ENCODE peak calls at places on chromosome 11, in seven cellular contexts. U is fibroblast of lung, X is psoas muscle, Q is heart left ventricle, T is mesenchymal stem cell, J is pancreas, S is aorta. B is an unnamed sample.
A peak's percentile ranks its signal among the peaks of the same experiment; 100 is the strongest.

GRCh38 chr11:59206635-59207034 is 6.1 kb downstream of the MPEG1 start:
- DNase-seq in U (peak; percentile 38), X (no peak), Q (no peak), T (peak; percentile 46), J (no peak), S (no peak), B (peak; percentile 29)

GRCh38 chr11:45468265-45468856 is 182.2 kb upstream of the SYT13 start:
- DNase-seq in U (peak; percentile 45), X (no peak), Q (no peak), T (peak; percentile 68), J (no peak), S (no peak), B (no peak)

GRCh38 chr11:14584595-14584994 is 59.0 kb upstream of the PDE3B start:
- DNase-seq in U (no peak), X (no peak), Q (no peak), T (no peak), J (no peak), S (no peak), B (no peak)

GRCh38 chr11:87339416-87339815 is 301.7 kb downstream of the TMEM135 start:
- DNase-seq in U (no peak), X (no peak), Q (no peak), T (no peak), J (no peak), S (no peak), B (no peak)

GRCh38 chr11:504053-504993 is 2.7 kb downstream of the RNH1 start:
- DNase-seq in U (peak; percentile 58), X (peak; percentile 52), Q (no peak), T (no peak), J (no peak), S (peak; percentile 71), B (peak; percentile 83)

GRCh38 chr11:71138737-71139425 is 113.5 kb downstream of the SHANK2 start:
- DNase-seq in U (no peak), X (no peak), Q (no peak), T (no peak), J (no peak), S (no peak), B (no peak)

GRCh38 chr11:45678962-45679361 is 13.5 kb upstream of the CHST1 start:
- DNase-seq in U (no peak), X (no peak), Q (no peak), T (no peak), J (no peak), S (no peak), B (no peak)

GRCh38 chr11:69060005-69060404 is 11.3 kb downstream of the TPCN2 start:
- DNase-seq in U (no peak), X (no peak), Q (peak; percentile 34), T (no peak), J (no peak), S (no peak), B (peak; percentile 11)

GRCh38 chr11:8312966-8313365 is 49.3 kb upstream of the LMO1 start:
- DNase-seq in U (no peak), X (no peak), Q (no peak), T (no peak), J (peak; percentile 50), S (no peak), B (no peak)

GRCh38 chr11:86785576-86785975 is 14.8 kb upstream of the PRSS23 start:
- DNase-seq in U (no peak), X (no peak), Q (no peak), T (no peak), J (no peak), S (no peak), B (no peak)

GRCh38 chr11:33521384-33521783 is 179.2 kb downstream of the C11orf91 start:
- DNase-seq in U (no peak), X (no peak), Q (no peak), T (no peak), J (no peak), S (no peak), B (no peak)

GRCh38 chr11:78063440-78064181 is at the start of gene THRSP:
- DNase-seq in U (no peak), X (no peak), Q (no peak), T (no peak), J (no peak), S (no peak), B (peak; percentile 27)

GRCh38 chr11:81331611-81332205 is 1402.0 kb downstream of the FAM181B start:
- DNase-seq in U (no peak), X (no peak), Q (no peak), T (no peak), J (no peak), S (no peak), B (no peak)

GRCh38 chr11:113577356-113578163 is 102.4 kb upstream of the DRD2 start:
- DNase-seq in U (no peak), X (no peak), Q (no peak), T (no peak), J (no peak), S (no peak), B (no peak)

GRCh38 chr11:68021167-68021787 is 9.2 kb upstream of the NDUFS8 start:
- DNase-seq in U (no peak), X (no peak), Q (peak; percentile 54), T (no peak), J (no peak), S (no peak), B (no peak)

GRCh38 chr11:8247312-8247711 is 16.4 kb downstream of the LMO1 start:
- DNase-seq in U (no peak), X (no peak), Q (no peak), T (no peak), J (peak; percentile 81), S (peak; percentile 43), B (no peak)

GRCh38 chr11:133040289-133040893 is 491.9 kb downstream of the OPCML start:
- DNase-seq in U (no peak), X (no peak), Q (no peak), T (no peak), J (no peak), S (no peak), B (no peak)

GRCh38 chr11:27635567-27636037 is 64.7 kb downstream of the BDNF start:
- DNase-seq in U (peak; percentile 1), X (no peak), Q (no peak), T (no peak), J (no peak), S (no peak), B (no peak)

GRCh38 chr11:66891849-66892660 is 35.2 kb downstream of the LRFN4 start:
- DNase-seq in U (peak; percentile 97), X (peak; percentile 61), Q (peak; percentile 32), T (peak; percentile 94), J (no peak), S (peak; percentile 68), B (no peak)

GRCh38 chr11:114619659-114620173 is 24.1 kb upstream of the NXPE4 start:
- DNase-seq in U (no peak), X (no peak), Q (no peak), T (no peak), J (no peak), S (no peak), B (no peak)
- H3K9me3 ChIP-seq in U (no peaks in the 10 kb centered on the region), X (peaks cover 7% of the 10 kb centered on the region), Q (peaks cover 11% of the 10 kb centered on the region), T (peaks cover 13% of the 10 kb centered on the region), J (no peaks in the 10 kb centered on the region), S (no peaks in the 10 kb centered on the region), B (no peaks in the 10 kb centered on the region)

GRCh38 chr11:60932605-60933346 is 8.5 kb downstream of the TMEM132A start:
- DNase-seq in U (no peak), X (no peak), Q (no peak), T (no peak), J (no peak), S (no peak), B (no peak)
- H3K27ac ChIP-seq in U (no peak overlapping the region), X (no peak overlapping the region), Q (no peak overlapping the region), T (no peak overlapping the region), J (no peak overlapping the region), S (no peak overlapping the region), B (no peak overlapping the region)

GRCh38 chr11:3050386-3051325 is 6.6 kb downstream of the CARS1 start:
- DNase-seq in U (no peak), X (no peak), Q (no peak), T (no peak), J (no peak), S (no peak), B (peak; percentile 11)

GRCh38 chr11:3052109-3052479 is 5.1 kb downstream of the CARS1 start:
- DNase-seq in U (no peak), X (no peak), Q (no peak), T (no peak), J (no peak), S (no peak), B (no peak)

GRCh38 chr11:3051435-3052108 is 5.7 kb downstream of the CARS1 start:
- DNase-seq in U (no peak), X (no peak), Q (no peak), T (no peak), J (no peak), S (no peak), B (peak; percentile 13)

GRCh38 chr11:3047637-3048036 is 9.6 kb downstream of the CARS1 start:
- DNase-seq in U (no peak), X (no peak), Q (no peak), T (no peak), J (no peak), S (no peak), B (no peak)

DNA sequence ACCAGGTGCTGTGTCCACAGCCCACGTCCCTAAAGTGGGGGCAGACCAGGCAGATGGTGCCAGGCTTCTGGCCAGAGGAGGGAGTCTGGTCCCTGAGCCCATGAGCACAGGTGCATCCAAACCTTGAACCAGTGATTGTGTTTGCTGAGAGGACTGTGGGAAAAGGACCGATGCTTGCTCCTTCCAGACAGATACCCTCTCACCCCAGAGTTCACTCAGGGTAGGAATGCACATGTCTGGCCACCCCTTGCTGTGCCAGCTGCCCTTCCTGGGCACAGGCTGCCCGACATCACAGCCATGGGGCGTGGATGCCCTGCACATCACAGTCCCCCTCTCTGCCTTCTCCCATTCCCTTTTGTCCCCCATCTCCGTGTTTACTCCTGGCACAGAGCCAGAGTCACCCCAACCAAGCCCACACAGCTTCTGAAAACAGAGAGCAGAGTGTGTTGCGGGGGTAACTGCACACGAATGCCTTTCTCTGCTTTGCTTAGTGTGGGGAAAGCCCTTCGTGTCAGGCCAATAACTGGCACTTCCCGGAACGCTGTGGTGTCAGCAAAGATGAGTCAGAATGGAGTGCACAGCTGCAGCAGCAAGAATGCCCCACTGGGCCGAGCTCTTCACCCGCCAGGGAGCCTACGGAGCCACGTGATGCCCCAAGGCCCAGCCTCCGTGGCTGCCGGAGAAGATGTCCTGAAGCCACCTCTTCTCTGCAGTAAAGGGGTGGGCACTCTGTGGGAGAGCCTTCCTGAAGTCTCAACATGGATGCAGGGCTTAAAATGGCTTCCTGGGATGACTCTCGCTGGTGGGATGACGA is 7.6 kb downstream of the CARS1 start:
- DNase-seq in U (peak; percentile 95), X (peak; percentile 88), Q (peak; percentile 80), T (peak; percentile 99), J (peak; percentile 73), S (peak; percentile 93), B (peak; percentile 83)
- H3K4me3 ChIP-seq in U (peak overlapping the region; percentile 27), X (peak overlapping the region; percentile 1), Q (no peak overlapping the region), T (peak overlapping the region; percentile 56), J (no peak overlapping the region), S (no peak overlapping the region), B (no peak overlapping the region)

DNA sequence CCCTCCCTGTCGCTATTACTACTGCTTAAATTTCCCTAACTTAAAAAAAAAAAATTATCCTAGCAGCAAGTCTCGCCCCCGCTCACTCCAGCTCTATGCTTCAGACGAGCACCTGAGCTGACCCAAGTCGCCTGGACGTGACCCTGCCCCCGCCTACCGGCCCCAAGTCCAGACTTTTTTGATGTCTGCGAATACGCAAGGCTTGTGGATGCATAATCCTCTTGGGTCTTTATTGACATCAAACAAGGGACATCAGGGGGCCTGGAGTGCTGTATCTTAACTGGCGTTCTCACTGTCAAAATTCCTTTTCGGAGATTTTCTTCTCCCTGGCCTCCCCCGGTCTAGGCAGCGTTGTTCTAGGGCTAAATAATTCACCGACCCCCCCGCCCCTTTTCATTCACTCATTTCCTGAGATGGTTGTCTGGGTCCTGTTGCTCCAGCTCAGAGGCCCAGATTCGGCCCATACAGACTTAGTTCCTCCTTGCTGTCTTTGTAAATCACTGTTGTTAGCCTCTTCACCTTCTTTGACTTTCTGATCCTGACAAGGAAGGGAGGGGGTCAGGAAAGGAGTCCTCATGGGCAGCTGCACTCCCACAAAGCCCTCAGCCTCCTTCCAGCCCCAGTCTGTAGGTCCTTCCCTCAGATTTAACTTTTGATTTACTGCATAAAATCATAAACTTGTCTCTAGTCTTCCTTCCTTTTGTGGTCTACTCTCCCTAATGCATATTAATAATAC is 596 bp upstream of the LRP4 start:
- DNase-seq in U (no peak), X (no peak), Q (no peak), T (peak; percentile 32), J (no peak), S (no peak), B (no peak)
- H3K9me3 ChIP-seq in U (no peaks in the 10 kb centered on the region), X (no peaks in the 10 kb centered on the region), Q (no peaks in the 10 kb centered on the region), T (no peaks in the 10 kb centered on the region), J (no peaks in the 10 kb centered on the region), S (no peaks in the 10 kb centered on the region), B (no peaks in the 10 kb centered on the region)

B was measured in right cardiac atrium.